ENCODE peak calls at places on chromosomes 13 and 19, in seven cellular contexts. C, Z, U, O, G, N and M are unnamed samples.

GRCh38 chr13:30846844-30847243 is 59.2 kb upstream of the MEDAG start:
- DNase-seq in Z (no peak), N (no peak), O (no peak), C (no peak), U (no peak), G (no peak), M (no peak)

GRCh38 chr19:5891938-5892771 is 11.4 kb downstream of the NDUFA11 start:
- DNase-seq in U (peak; percentile 14), Z (peak; percentile 63), O (no peak), N (peak; percentile 18), G (no peak), C (peak; percentile 53), M (peak; percentile 67)

GRCh38 chr13:77031869-77032268 is 4.9 kb upstream of the FBXL3 start:
- DNase-seq in G (no peak), U (no peak), O (no peak), Z (no peak), N (no peak), C (no peak), M (no peak)

GRCh38 chr19:33194884-33195710 is 967 bp downstream of the LRP3 start:
- DNase-seq in U (no peak), Z (peak; percentile 65), O (no peak), G (no peak), C (peak; percentile 39), N (no peak), M (peak; percentile 17)

GRCh38 chr19:16970821-16971220 is 55.8 kb downstream of the CPAMD8 start:
- DNase-seq in N (no peak), U (no peak), G (no peak), Z (no peak), O (no peak), C (no peak), M (no peak)

GRCh38 chr13:24131749-24132148 is 28.8 kb upstream of the SPATA13 start:
- DNase-seq in U (no peak), C (no peak), Z (no peak), N (no peak), G (no peak), O (no peak), M (no peak)

GRCh38 chr13:110275931-110276552 is 30.9 kb downstream of the COL4A1 start:
- DNase-seq in C (no peak), G (no peak), O (no peak), U (no peak), N (no peak), Z (no peak), M (no peak)

GRCh38 chr19:48813123-48813911 is 2.5 kb upstream of the BCAT2 start:
- DNase-seq in O (no peak), N (no peak), Z (no peak), G (no peak), C (peak; percentile 57), U (no peak), M (peak; percentile 25)

GRCh38 chr19:40231544-40232424 is 5.3 kb upstream of the CCNP start:
- DNase-seq in Z (peak; percentile 59), G (no peak), N (no peak), O (no peak), C (peak; percentile 56), U (no peak), M (peak; percentile 38)